ENCODE peak calls at places on chromosomes 7 and 10, in six cellular contexts. V is IMR-90, O is esophagus squamous epithelium, C is astrocyte of the spinal cord, A is coronary artery, F is fibroblast of lung. D is an unnamed sample.
A peak's percentile ranks its signal among the peaks of the same experiment; 100 is the strongest.

GRCh38 chr10:17212802-17213204 is 11.3 kb upstream of the TRDMT1 start:
- DNase-seq in V (no peak), O (no peak), C (no peak), A (no peak), F (no peak), D (no peak)

GRCh38 chr7:139034855-139035587 is 821 bp downstream of the ZC3HAV1L start:
- DNase-seq in V (peak; percentile 27), O (no peak), C (peak; percentile 26), A (peak; percentile 68), F (peak; percentile 40), D (no peak)

GRCh38 chr10:42926831-42927230 is 144.2 kb downstream of the BMS1 start:
- DNase-seq in V (no peak), O (no peak), C (peak; percentile 4), A (no peak), F (no peak), D (no peak)

GRCh38 chr10:103504181-103504783 is 10.8 kb downstream of the NEURL1 start:
- DNase-seq in V (peak; percentile 94), O (no peak), C (peak; percentile 95), A (no peak), F (peak; percentile 98), D (peak; percentile 94)

GRCh38 chr10:43237128-43237527 is 29.7 kb downstream of the RASGEF1A start:
- DNase-seq in V (no peak), O (no peak), C (no peak), A (no peak), F (no peak), D (no peak)

GRCh38 chr10:70920519-70920918 is 32.2 kb upstream of the PCBD1 start:
- DNase-seq in V (no peak), O (no peak), C (no peak), A (no peak), F (no peak), D (no peak)

GRCh38 chr7:132433286-132433685 is 143.0 kb downstream of the PLXNA4 start:
- DNase-seq in V (no peak), O (no peak), C (no peak), A (no peak), F (no peak), D (no peak)

GRCh38 chr7:6172331-6173295 is 99.8 kb downstream of the CYTH3 start:
- DNase-seq in V (peak; percentile 59), O (no peak), C (no peak), A (no peak), F (peak; percentile 8), D (no peak)

GRCh38 chr10:1567742-1568495 is 169.4 kb downstream of the ADARB2 start:
- DNase-seq in V (no peak), O (no peak), C (no peak), A (no peak), F (no peak), D (no peak)

GRCh38 chr7:2638224-2638991 is 6.6 kb downstream of the TTYH3 start:
- DNase-seq in V (peak; percentile 71), O (no peak), C (peak; percentile 74), A (no peak), F (peak; percentile 77), D (peak; percentile 66)

DNA sequence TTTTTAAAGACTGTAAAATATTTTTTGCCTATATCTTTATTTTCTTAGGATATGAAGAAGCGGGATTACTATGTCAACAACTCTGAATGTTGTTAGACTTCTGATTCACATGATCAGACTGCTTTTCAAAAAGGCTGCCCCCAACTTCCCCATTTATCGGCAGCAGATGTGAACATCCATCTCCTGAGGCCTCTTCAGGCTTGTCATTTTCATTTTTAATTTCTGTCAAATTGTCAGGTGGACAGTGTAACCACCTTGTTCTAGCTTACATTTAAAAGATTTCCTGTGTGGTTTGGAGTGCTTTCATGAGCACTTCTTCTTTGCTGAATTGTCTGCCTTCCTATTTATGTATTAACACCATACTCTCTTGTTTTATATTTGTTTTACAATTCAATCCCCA is 78.8 kb upstream of the GSDME start:
- DNase-seq in V (no peak), O (no peak), C (no peak), A (no peak), F (no peak), D (no peak)
- H3K4me3 ChIP-seq in V (no peak overlapping the region), O (no peak overlapping the region), C (no peak overlapping the region), A (no peak overlapping the region), F (no peak overlapping the region), D (no peak overlapping the region)

GRCh38 chr10:44831581-44831980 is 79.6 kb upstream of the TMEM72 start:
- DNase-seq in V (no peak), O (no peak), C (no peak), A (no peak), F (no peak), D (no peak)
- TF ChIP-seq CTCF in V (no peak), O (no peak), C (no peak), A (no peak), F (no peak), D (no peak)

GRCh38 chr7:73703225-73703624 is 16.2 kb downstream of the STX1A start:
- DNase-seq in V (no peak), O (no peak), C (no peak), A (no peak), F (no peak), D (no peak)

GRCh38 chr7:73704640-73705550 is 14.6 kb downstream of the STX1A start:
- DNase-seq in V (peak; percentile 44), O (no peak), C (peak; percentile 95), A (no peak), F (peak; percentile 87), D (no peak)

GRCh38 chr7:73702665-73703064 is 16.8 kb downstream of the STX1A start:
- DNase-seq in V (no peak), O (no peak), C (no peak), A (no peak), F (no peak), D (no peak)

GRCh38 chr7:73703985-73704639 is 15.4 kb downstream of the STX1A start:
- DNase-seq in V (peak; percentile 12), O (no peak), C (peak; percentile 71), A (no peak), F (no peak), D (no peak)

GRCh38 chr7:73703649-73703984 is 15.9 kb downstream of the STX1A start:
- DNase-seq in V (no peak), O (no peak), C (no peak), A (no peak), F (no peak), D (no peak)
- H3K4me3 ChIP-seq in V (no peak overlapping the region), O (peak overlapping the region; percentile 42), C (no peak overlapping the region), A (peak overlapping the region; percentile 46), F (no peak overlapping the region), D (no peak overlapping the region)

GRCh38 chr10:30499816-30500215 is 65.8 kb downstream of the MAP3K8 start:
- DNase-seq in V (no peak), O (no peak), C (no peak), A (no peak), F (no peak), D (no peak)
- TF ChIP-seq CTCF in V (no peak), O (no peak), C (no peak), A (no peak), F (no peak), D (no peak)